ENCODE peak calls at places on chromosomes 1 and 21, in four cellular contexts. One of them, this sample, is unnamed.

GRCh38 chr1:25011966-25012625 is 82.0 kb upstream of the RUNX3 start:
- DNase-seq in adrenal gland: no peak
- DNase-seq in tibial artery: no peak
- DNase-seq in PC-3: no peak
- DNase-seq in this sample: peak; percentile 30

GRCh38 chr1:53639251-53639721 is 99.7 kb downstream of the GLIS1 start:
- DNase-seq in tibial artery: peak; percentile 12
- DNase-seq in PC-3: peak; percentile 79
- DNase-seq in adrenal gland: peak; percentile 3
- DNase-seq in this sample: peak; percentile 6

GRCh38 chr1:146036241-146036989 is 14.9 kb upstream of the HJV start:
- DNase-seq in PC-3: no peak
- DNase-seq in tibial artery: no peak
- DNase-seq in adrenal gland: no peak
- DNase-seq in this sample: peak; percentile 48

GRCh38 chr1:112344754-112345423 is 51.1 kb upstream of the CTTNBP2NL start:
- DNase-seq in PC-3: no peak
- DNase-seq in adrenal gland: no peak
- DNase-seq in tibial artery: no peak
- DNase-seq in this sample: no peak

GRCh38 chr1:101506541-101507164 is 269.8 kb downstream of the S1PR1 start:
- DNase-seq in adrenal gland: peak; percentile 25
- DNase-seq in tibial artery: no peak
- DNase-seq in PC-3: peak; percentile 68
- DNase-seq in this sample: peak; percentile 41

GRCh38 chr1:158819461-158820443 is 11.4 kb upstream of the MNDA start:
- DNase-seq in adrenal gland: no peak
- DNase-seq in PC-3: no peak
- DNase-seq in tibial artery: no peak
- DNase-seq in this sample: peak; percentile 15

GRCh38 chr1:178232108-178232507 is 138.2 kb downstream of the RASAL2 start:
- DNase-seq in tibial artery: no peak
- DNase-seq in PC-3: no peak
- DNase-seq in adrenal gland: no peak
- DNase-seq in this sample: no peak

GRCh38 chr1:199736646-199737045 is 290.9 kb upstream of the NR5A2 start:
- DNase-seq in tibial artery: no peak
- DNase-seq in PC-3: no peak
- DNase-seq in adrenal gland: no peak
- DNase-seq in this sample: no peak

GRCh38 chr1:31027693-31028526 is 37.6 kb downstream of the PUM1 start:
- DNase-seq in tibial artery: no peak
- DNase-seq in adrenal gland: no peak
- DNase-seq in PC-3: no peak
- DNase-seq in this sample: no peak

GRCh38 chr1:172585348-172585747 is 52.4 kb downstream of the SUCO start:
- DNase-seq in adrenal gland: no peak
- DNase-seq in tibial artery: no peak
- DNase-seq in PC-3: peak; percentile 75
- DNase-seq in this sample: peak; percentile 90

GRCh38 chr21:39535646-39536437 is 76.9 kb upstream of the B3GALT5 start:
- DNase-seq in adrenal gland: no peak
- DNase-seq in PC-3: no peak
- DNase-seq in tibial artery: no peak
- DNase-seq in this sample: no peak

GRCh38 chr21:14766241-14766640 is 220.1 kb upstream of the SAMSN1 start:
- DNase-seq in PC-3: peak; percentile 8
- DNase-seq in adrenal gland: no peak
- DNase-seq in tibial artery: no peak
- DNase-seq in this sample: no peak

GRCh38 chr1:219702551-219703215 is 89.8 kb upstream of the ZC3H11B start:
- DNase-seq in adrenal gland: no peak
- DNase-seq in PC-3: peak; percentile 98
- DNase-seq in tibial artery: no peak
- DNase-seq in this sample: peak; percentile 64

GRCh38 chr1:217333939-217334338 is 297.0 kb downstream of the GPATCH2 start:
- DNase-seq in PC-3: peak; percentile 89
- DNase-seq in adrenal gland: no peak
- DNase-seq in tibial artery: no peak
- DNase-seq in this sample: peak; percentile 30

GRCh38 chr1:193058529-193059281 is 455 bp downstream of the UCHL5 start:
- DNase-seq in adrenal gland: peak; percentile 36
- DNase-seq in tibial artery: peak; percentile 30
- DNase-seq in PC-3: peak; percentile 48
- DNase-seq in this sample: peak; percentile 53

GRCh38 chr1:14635421-14635820 is 36.9 kb downstream of the KAZN start:
- DNase-seq in tibial artery: no peak
- DNase-seq in adrenal gland: no peak
- DNase-seq in PC-3: no peak
- DNase-seq in this sample: no peak

GRCh38 chr1:36962991-36963390 is 71.3 kb downstream of the GRIK3 start:
- DNase-seq in tibial artery: no peak
- DNase-seq in adrenal gland: no peak
- DNase-seq in PC-3: no peak
- DNase-seq in this sample: no peak

GRCh38 chr1:117679868-117680267 is 74.0 kb downstream of the TENT5C start:
- DNase-seq in tibial artery: no peak
- DNase-seq in PC-3: no peak
- DNase-seq in adrenal gland: no peak
- DNase-seq in this sample: no peak

GRCh38 chr1:119373465-119373864 is 4.9 kb downstream of the HAO2 start:
- DNase-seq in PC-3: peak; percentile 78
- DNase-seq in adrenal gland: no peak
- DNase-seq in tibial artery: no peak
- DNase-seq in this sample: peak; percentile 93

GRCh38 chr1:43678940-43679339 is 28.4 kb upstream of the ST3GAL3 start:
- DNase-seq in PC-3: no peak
- DNase-seq in tibial artery: no peak
- DNase-seq in adrenal gland: no peak
- DNase-seq in this sample: no peak

GRCh38 chr21:33071878-33072306 is 2.0 kb downstream of the OLIG1 start:
- DNase-seq in tibial artery: no peak
- DNase-seq in adrenal gland: no peak
- DNase-seq in PC-3: no peak
- DNase-seq in this sample: no peak

GRCh38 chr1:82567308-82567707 is 766.6 kb downstream of the ADGRL2 start:
- DNase-seq in adrenal gland: no peak
- DNase-seq in tibial artery: no peak
- DNase-seq in PC-3: no peak
- DNase-seq in this sample: no peak

GRCh38 chr1:25109527-25109926 is 122.8 kb downstream of the SYF2 start:
- DNase-seq in tibial artery: no peak
- DNase-seq in adrenal gland: no peak
- DNase-seq in PC-3: no peak
- DNase-seq in this sample: no peak

GRCh38 chr1:155012052-155012546 is 9.5 kb downstream of the ZBTB7B start:
- DNase-seq in adrenal gland: peak; percentile 97
- DNase-seq in PC-3: no peak
- DNase-seq in tibial artery: peak; percentile 68
- DNase-seq in this sample: peak; percentile 76

GRCh38 chr1:9078035-9078948 is 8.9 kb upstream of the SLC2A5 start:
- DNase-seq in PC-3: peak; percentile 70
- DNase-seq in adrenal gland: no peak
- DNase-seq in tibial artery: no peak
- DNase-seq in this sample: peak; percentile 36

GRCh38 chr1:1927751-1928150 is 8.7 kb upstream of the TMEM52 start:
- DNase-seq in PC-3: no peak
- DNase-seq in tibial artery: peak; percentile 12
- DNase-seq in adrenal gland: no peak
- DNase-seq in this sample: no peak

GRCh38 chr1:31348449-31348848 is 24.4 kb downstream of the FABP3 start:
- DNase-seq in PC-3: no peak
- DNase-seq in adrenal gland: no peak
- DNase-seq in tibial artery: no peak
- DNase-seq in this sample: no peak

GRCh38 chr1:4308826-4309225 is 345.6 kb upstream of the AJAP1 start:
- DNase-seq in tibial artery: no peak
- DNase-seq in PC-3: no peak
- DNase-seq in adrenal gland: no peak
- DNase-seq in this sample: no peak

GRCh38 chr1:115544131-115544530 is 97.6 kb upstream of the VANGL1 start:
- DNase-seq in PC-3: no peak
- DNase-seq in tibial artery: no peak
- DNase-seq in adrenal gland: no peak
- DNase-seq in this sample: no peak

GRCh38 chr1:115545096-115545720 is 96.6 kb upstream of the VANGL1 start:
- DNase-seq in tibial artery: no peak
- DNase-seq in PC-3: peak; percentile 10
- DNase-seq in adrenal gland: no peak
- DNase-seq in this sample: no peak

GRCh38 chr1:115539736-115540135 is 102.0 kb upstream of the VANGL1 start:
- DNase-seq in adrenal gland: no peak
- DNase-seq in PC-3: no peak
- DNase-seq in tibial artery: no peak
- DNase-seq in this sample: no peak

GRCh38 chr1:115545791-115546733 is 95.7 kb upstream of the VANGL1 start:
- DNase-seq in PC-3: peak; percentile 97
- DNase-seq in adrenal gland: peak; percentile 36
- DNase-seq in tibial artery: peak; percentile 32
- DNase-seq in this sample: peak; percentile 97

DNA sequence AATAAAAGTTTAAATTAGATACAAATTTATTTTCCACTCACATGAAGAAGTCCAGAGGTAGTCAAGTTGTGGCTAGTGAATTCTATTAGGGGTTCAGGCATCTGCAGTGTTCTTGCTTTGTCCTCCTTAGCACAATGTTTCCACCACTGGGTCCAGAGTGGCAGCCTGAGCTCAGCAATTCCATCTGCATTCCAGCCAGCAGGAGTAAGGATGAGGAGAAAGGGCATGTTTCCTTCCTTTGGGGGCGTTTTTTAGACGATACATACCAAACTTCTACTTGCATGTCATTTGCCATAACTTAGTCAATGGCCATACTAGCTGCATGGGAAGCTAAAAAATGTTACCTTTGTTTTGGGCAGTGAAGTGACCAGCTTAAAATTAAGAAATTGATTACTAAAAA is 98.5 kb upstream of the VANGL1 start:
- DNase-seq in adrenal gland: no peak
- DNase-seq in PC-3: no peak
- DNase-seq in tibial artery: no peak
- DNase-seq in this sample: no peak
- TF ChIP-seq CTCF in adrenal gland: no peak
- TF ChIP-seq CTCF in PC-3: no peak
- TF ChIP-seq CTCF in tibial artery: no peak
- TF ChIP-seq CTCF in this sample: no peak

GRCh38 chr1:201377611-201378092 is at the start of gene TNNT2:
- DNase-seq in tibial artery: no peak
- DNase-seq in PC-3: no peak
- DNase-seq in adrenal gland: no peak
- DNase-seq in this sample: no peak

GRCh38 chr1:201374376-201374775 is 3.1 kb downstream of the TNNT2 start:
- DNase-seq in tibial artery: no peak
- DNase-seq in adrenal gland: no peak
- DNase-seq in PC-3: no peak
- DNase-seq in this sample: no peak

GRCh38 chr1:201376464-201377374 is 761 bp downstream of the TNNT2 start:
- DNase-seq in tibial artery: no peak
- DNase-seq in adrenal gland: no peak
- DNase-seq in PC-3: peak; percentile 76
- DNase-seq in this sample: peak; percentile 64

GRCh38 chr1:201376107-201376463 is 1.4 kb downstream of the TNNT2 start:
- DNase-seq in PC-3: no peak
- DNase-seq in adrenal gland: no peak
- DNase-seq in tibial artery: no peak
- DNase-seq in this sample: no peak

GRCh38 chr1:201375169-201375568 is 2.3 kb downstream of the TNNT2 start:
- DNase-seq in adrenal gland: no peak
- DNase-seq in PC-3: peak; percentile 67
- DNase-seq in tibial artery: no peak
- DNase-seq in this sample: no peak
- TF ChIP-seq CTCF in adrenal gland: no peak
- TF ChIP-seq CTCF in PC-3: peak; percentile 77
- TF ChIP-seq CTCF in tibial artery: no peak
- TF ChIP-seq CTCF in this sample: peak; percentile 15

GRCh38 chr1:181425566-181425965 is 57.8 kb upstream of the CACNA1E start:
- DNase-seq in adrenal gland: no peak
- DNase-seq in PC-3: no peak
- DNase-seq in tibial artery: no peak
- DNase-seq in this sample: no peak

GRCh38 chr1:181423301-181423918 is 59.9 kb upstream of the CACNA1E start:
- DNase-seq in tibial artery: no peak
- DNase-seq in adrenal gland: peak; percentile 33
- DNase-seq in PC-3: peak; percentile 51
- DNase-seq in this sample: peak; percentile 77

GRCh38 chr1:181429462-181429861 is 53.9 kb upstream of the CACNA1E start:
- DNase-seq in tibial artery: no peak
- DNase-seq in adrenal gland: no peak
- DNase-seq in PC-3: no peak
- DNase-seq in this sample: no peak

GRCh38 chr1:181430015-181430657 is 53.2 kb upstream of the CACNA1E start:
- DNase-seq in tibial artery: no peak
- DNase-seq in PC-3: no peak
- DNase-seq in adrenal gland: no peak
- DNase-seq in this sample: no peak

DNA sequence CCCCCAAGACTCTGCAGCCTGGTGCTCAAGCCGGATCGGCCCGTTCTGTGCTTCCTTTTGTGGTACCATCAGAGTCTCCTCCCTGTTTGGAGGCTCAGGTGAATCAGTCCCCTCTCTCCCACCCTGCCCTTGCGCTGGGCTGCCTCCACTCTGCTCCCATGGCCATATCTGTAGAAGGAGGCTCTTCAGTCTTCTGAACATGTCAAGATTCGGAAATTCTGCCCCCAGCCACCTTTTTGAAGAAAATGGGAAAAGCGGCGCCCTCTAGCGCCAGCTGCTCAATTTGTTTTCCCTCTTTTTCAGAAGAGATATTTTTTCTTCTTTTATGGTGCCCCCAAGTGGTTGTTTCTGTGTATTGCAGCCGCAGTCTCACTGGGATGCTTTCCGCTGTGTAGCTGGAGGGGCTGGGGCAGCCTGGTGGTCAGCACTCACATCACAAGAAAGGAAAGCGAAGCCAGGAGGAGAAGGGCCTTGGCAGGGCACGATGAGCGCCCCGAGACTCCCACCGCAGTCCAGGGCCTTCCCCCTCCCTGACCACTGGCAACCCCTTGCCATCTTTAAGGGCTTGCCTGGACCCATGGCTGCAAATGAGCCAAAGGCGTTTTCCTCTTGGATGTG is 58.4 kb upstream of the CACNA1E start:
- DNase-seq in adrenal gland: peak; percentile 64
- DNase-seq in PC-3: peak; percentile 82
- DNase-seq in tibial artery: peak; percentile 39
- DNase-seq in this sample: peak; percentile 51
- TF ChIP-seq CTCF in adrenal gland: peak; percentile 97
- TF ChIP-seq CTCF in PC-3: peak; percentile 97
- TF ChIP-seq CTCF in tibial artery: peak; percentile 74
- TF ChIP-seq CTCF in this sample: peak; percentile 87

DNA sequence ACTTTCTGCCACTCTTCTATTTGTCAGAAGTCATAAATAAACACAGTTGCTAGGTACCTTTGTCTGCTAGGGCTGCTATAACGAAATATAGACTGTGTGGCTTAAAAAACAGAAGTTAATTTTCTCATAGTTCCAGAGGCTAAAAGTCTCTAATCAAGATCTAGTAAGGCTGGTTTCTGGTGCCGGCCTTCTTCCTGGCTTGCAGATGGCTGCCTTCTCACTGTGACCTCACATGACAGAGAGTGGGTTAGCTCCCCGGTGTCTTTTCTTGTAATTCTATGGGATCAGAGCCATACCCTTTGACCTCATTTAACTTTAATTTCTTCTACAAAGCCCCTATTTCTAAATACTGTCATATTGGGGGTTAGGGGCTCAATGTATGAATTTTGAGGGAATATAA is 5.9 kb downstream of the PDC start:
- DNase-seq in tibial artery: no peak
- DNase-seq in PC-3: no peak
- DNase-seq in adrenal gland: no peak
- DNase-seq in this sample: no peak
- TF ChIP-seq CTCF in tibial artery: no peak
- TF ChIP-seq CTCF in PC-3: no peak
- TF ChIP-seq CTCF in adrenal gland: no peak
- TF ChIP-seq CTCF in this sample: no peak